ENCODE peak calls at places on chromosomes 2 and 18, in four cellular contexts. O is WTC11, W is HepG2, L is K562. K is an unnamed sample.

GRCh38 chr18:24928479-24928878 is 423.5 kb downstream of the ZNF521 start:
- DNase-seq in O (no peak), W (no peak), L (no peak), K (no peak)

GRCh38 chr2:187188783-187189631 is 259.0 kb downstream of the CALCRL start:
- DNase-seq in O (no peak), W (no peak), L (no peak), K (no peak)

GRCh38 chr2:239398536-239398935 is 2.3 kb downstream of the HDAC4 start:
- DNase-seq in O (no peak), W (no peak), L (no peak), K (no peak)

GRCh38 chr2:195694553-195694952 is 37.5 kb downstream of the SLC39A10 start:
- DNase-seq in O (no peak), W (no peak), L (peak), K (peak)

GRCh38 chr2:66684289-66684688 is 249.4 kb downstream of the MEIS1 start:
- DNase-seq in O (no peak), W (no peak), L (no peak), K (no peak)

GRCh38 chr2:127683766-127684165 is 8.4 kb upstream of the LIMS2 start:
- DNase-seq in O (no peak), W (no peak), L (no peak), K (no peak)

GRCh38 chr18:9549405-9549804 is 65.0 kb downstream of the PPP4R1 start:
- DNase-seq in O (no peak), W (no peak), L (no peak), K (no peak)

GRCh38 chr2:41698787-41699422 is 348.9 kb upstream of the PKDCC start:
- DNase-seq in O (peak), W (no peak), L (peak), K (peak)

GRCh38 chr2:27133195-27133875 is 1.1 kb downstream of the PREB start:
- DNase-seq in O (no peak), W (no peak), L (peak), K (no peak)

GRCh38 chr18:26442139-26442538 is 106.2 kb downstream of the KCTD1 start:
- DNase-seq in O (no peak), W (no peak), L (no peak), K (no peak)

GRCh38 chr2:136058951-136059530 is 58.9 kb downstream of the CXCR4 start:
- DNase-seq in O (no peak), W (no peak), L (no peak), K (no peak)

GRCh38 chr2:109516445-109517117 is 97.2 kb downstream of the SEPTIN10 start:
- DNase-seq in O (peak), W (peak), L (peak), K (peak)

GRCh38 chr2:23183733-23184132 is 201.2 kb upstream of the KLHL29 start:
- DNase-seq in O (no peak), W (no peak), L (no peak), K (no peak)

GRCh38 chr18:74204543-74205152 is 56.3 kb downstream of the TIMM21 start:
- DNase-seq in O (no peak), W (no peak), L (no peak), K (no peak)

GRCh38 chr18:7329036-7329435 is 98.1 kb downstream of the LRRC30 start:
- DNase-seq in O (no peak), W (no peak), L (no peak), K (no peak)

GRCh38 chr2:27954261-27954673 is 63.7 kb downstream of the BABAM2 start:
- DNase-seq in O (no peak), W (no peak), L (no peak), K (no peak)

GRCh38 chr2:45910473-45911060 is 259.1 kb downstream of the PRKCE start:
- DNase-seq in O (no peak), W (no peak), L (no peak), K (no peak)

GRCh38 chr2:26724004-26724750 is 31.7 kb downstream of the KCNK3 start:
- DNase-seq in O (no peak), W (peak), L (peak), K (no peak)

GRCh38 chr18:23528580-23529472 is 25.5 kb downstream of the RMC1 start:
- DNase-seq in O (no peak), W (no peak), L (peak), K (no peak)

GRCh38 chr2:107525420-107525819 is 301.3 kb upstream of the RGPD4 start:
- DNase-seq in O (no peak), W (no peak), L (no peak), K (no peak)

GRCh38 chr18:37520508-37520907 is 45.1 kb downstream of the CELF4 start:
- DNase-seq in O (no peak), W (no peak), L (no peak), K (no peak)

GRCh38 chr2:131104487-131105155 is 515 bp upstream of the PLEKHB2 start:
- DNase-seq in O (no peak), W (peak), L (peak), K (peak)

GRCh38 chr2:54103454-54104314 is 11.7 kb upstream of the ACYP2 start:
- DNase-seq in O (peak), W (peak), L (peak), K (peak)
- TF ChIP-seq ELF4 in O (no peak), W (no peak), L (no peak), K (no peak)

DNA sequence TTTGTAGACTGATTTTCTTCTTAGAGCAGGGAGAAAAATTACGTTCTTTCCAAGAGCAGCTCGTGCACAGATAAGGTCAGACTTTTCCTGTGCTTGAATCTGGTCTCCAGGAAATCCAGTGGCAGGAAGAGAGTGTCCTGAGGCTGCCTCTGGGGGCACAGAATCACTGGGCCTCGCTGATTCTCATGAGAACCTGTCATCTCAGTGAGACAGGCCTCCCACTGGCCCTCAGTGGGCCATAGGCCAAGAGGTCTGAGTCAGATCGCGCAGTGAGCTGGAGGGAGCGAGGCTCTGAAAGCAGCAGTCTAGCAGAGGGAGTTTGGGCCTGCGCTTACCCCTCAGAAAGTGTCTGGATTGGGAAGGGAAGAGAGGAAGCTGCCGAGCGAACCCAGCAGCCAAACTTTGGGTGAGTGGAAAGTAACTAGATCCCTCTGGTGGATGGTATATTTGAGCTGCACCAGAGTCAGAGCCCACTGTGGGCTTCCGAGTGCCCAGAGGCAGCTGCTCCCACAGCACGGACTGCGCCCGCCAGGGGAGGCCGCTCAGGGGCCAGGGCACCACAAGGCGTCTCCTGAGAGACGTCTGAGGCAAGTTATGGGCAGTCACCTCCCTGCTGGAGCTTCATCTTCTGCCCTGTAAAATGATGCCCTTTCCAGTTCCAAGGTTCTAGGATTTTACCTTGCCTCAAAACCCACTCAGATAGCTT is 8.2 kb downstream of the GDF7 start:
- DNase-seq in O (no peak), W (peak), L (peak), K (no peak)
- TF ChIP-seq ELF4 in O (no peak), W (no peak), L (no peak), K (no peak)

GRCh38 chr2:219459460-219460311 is 25.0 kb downstream of the SPEG start:
- DNase-seq in O (peak), W (peak), L (peak), K (peak)
- TF ChIP-seq ELF4 in O (no peak), W (no peak), L (no peak), K (no peak)

DNA sequence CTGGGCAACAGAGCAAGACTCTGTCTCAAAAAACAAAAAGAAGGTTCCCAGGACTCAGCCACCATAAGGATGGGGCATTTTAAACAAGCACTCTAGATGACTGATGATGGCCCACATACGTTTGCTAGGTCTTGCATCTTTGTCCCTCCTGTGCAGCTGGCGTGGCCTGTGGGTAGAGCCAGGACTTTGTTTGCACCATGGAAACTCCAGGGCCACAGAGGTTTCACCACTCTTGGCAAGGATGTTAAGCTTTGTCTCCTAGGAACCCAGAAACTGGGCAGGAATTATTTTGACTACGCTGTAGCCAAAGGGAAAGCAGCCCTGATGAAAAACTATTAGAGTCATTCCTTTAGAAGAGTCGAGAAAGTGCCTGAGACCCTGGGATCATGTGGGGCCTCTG is 75.3 kb upstream of the STPG4 start:
- DNase-seq in O (no peak), W (no peak), L (no peak), K (no peak)
- TF ChIP-seq ELF4 in O (no peak), W (no peak), L (no peak), K (no peak)

DNA sequence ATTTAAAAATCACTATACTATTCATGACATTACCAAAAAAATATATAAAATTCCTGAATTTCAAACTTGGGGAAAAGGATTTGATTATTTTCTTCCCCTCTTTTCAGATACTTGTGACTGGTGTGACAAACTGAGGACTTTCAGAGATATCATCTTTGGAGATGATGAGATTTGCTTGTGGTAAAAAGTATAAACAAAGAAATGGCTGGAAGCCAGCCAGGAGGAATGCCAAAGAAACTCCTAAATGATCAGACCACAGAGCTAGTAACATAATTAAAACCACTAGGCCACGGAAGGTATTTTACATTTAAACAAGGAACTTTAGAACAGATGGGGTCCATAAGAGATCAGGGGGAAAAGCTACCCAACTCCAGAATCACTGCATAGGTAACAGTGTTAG is 58.7 kb downstream of the PIGN start:
- DNase-seq in O (no peak), W (no peak), L (no peak), K (no peak)
- TF ChIP-seq ELF4 in O (no peak), W (no peak), L (no peak), K (no peak)

DNA sequence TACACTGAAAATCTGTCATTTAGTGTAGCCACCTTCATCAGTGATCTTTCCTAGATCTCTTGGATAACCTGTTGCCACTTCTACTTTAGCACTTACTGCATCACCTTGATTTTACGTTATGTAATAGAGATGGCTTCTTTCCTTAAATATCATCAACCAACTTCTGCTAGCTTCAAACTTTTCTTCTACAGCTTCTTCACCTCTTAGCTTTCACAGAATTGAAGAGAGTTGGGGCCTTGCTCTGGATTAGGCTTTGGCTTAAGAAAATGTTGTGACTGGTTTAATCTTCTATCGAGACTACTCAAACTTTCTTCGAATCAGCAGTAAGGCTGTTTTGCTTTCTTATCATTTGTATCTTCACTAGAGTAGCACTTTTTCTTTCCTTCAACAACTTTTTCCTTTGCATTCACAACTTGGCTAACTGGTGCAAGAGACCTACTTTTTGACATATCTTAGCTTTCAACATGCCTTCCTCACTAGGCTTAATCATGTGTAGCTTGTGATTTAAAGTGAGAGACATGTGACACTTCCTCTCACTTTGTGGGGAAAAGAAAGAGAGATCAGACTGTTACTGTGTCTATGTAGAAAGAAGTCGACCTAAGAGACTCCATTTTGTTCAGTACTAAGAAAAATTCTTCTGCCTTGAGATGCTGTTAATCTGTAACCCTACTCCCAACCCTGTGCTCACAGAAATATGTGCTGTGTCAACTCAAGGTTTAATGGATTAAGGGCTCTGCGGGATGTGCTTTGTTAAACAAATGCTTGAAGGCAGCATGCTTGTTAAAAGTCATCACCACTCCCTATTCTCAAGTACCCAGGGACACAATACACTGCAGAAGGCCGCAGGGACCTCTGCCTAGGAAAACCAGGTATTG is 99.6 kb downstream of the ATL2 start:
- DNase-seq in O (peak), W (peak), L (no peak), K (no peak)
- TF ChIP-seq ELF4 in O (no peak), W (no peak), L (no peak), K (no peak)

DNA sequence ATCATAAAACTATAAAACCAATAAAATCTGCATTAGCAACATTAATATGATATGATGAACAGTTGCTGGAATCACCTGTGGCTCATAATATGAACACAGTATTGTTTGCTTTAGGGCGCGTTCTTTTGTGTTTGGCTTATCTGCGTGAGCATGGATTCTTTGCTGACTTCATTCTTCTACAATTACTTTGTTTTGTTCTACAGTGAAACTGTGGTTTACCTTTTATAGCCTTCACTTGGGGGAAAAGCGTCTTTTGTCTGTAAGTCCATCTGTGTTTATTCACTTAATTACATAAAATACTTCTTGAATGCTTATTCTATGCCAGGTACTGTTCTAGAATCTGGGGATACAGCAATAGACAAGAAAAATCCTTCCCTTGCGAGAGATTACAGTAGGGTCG is 74.0 kb upstream of the SEC11C start:
- DNase-seq in O (no peak), W (no peak), L (no peak), K (no peak)
- TF ChIP-seq ELF4 in O (no peak), W (no peak), L (no peak), K (no peak)